ENCODE peak calls at places on chromosome 19, in eight cellular contexts. One of them, this sample, is unnamed.

GRCh38 chr19:38047641-38048040 is 140.6 kb downstream of the SIPA1L3 start:
- DNase-seq in transverse colon: no peak
- DNase-seq in tibial nerve: no peak
- DNase-seq in ovary: no peak
- DNase-seq in A549: no peak
- DNase-seq in H1: peak; percentile 56
- DNase-seq in SK-N-SH: no peak
- DNase-seq in stomach: no peak
- DNase-seq in this sample: no peak

GRCh38 chr19:16896098-16896912 is 7.5 kb downstream of the F2RL3 start:
- DNase-seq in SK-N-SH: no peak
- DNase-seq in H1: peak; percentile 80
- DNase-seq in ovary: peak; percentile 55
- DNase-seq in stomach: no peak
- DNase-seq in tibial nerve: no peak
- DNase-seq in A549: no peak
- DNase-seq in transverse colon: peak; percentile 37
- DNase-seq in this sample: no peak

GRCh38 chr19:43524922-43525835 is 1.8 kb downstream of the ETHE1 start:
- DNase-seq in A549: peak; percentile 71
- DNase-seq in stomach: peak; percentile 65
- DNase-seq in transverse colon: peak; percentile 87
- DNase-seq in tibial nerve: peak; percentile 58
- DNase-seq in SK-N-SH: no peak
- DNase-seq in H1: peak; percentile 63
- DNase-seq in ovary: peak; percentile 57
- DNase-seq in this sample: peak; percentile 75

GRCh38 chr19:15417699-15418098 is 1.1 kb downstream of the AKAP8L start:
- DNase-seq in A549: no peak
- DNase-seq in stomach: no peak
- DNase-seq in transverse colon: no peak
- DNase-seq in H1: no peak
- DNase-seq in tibial nerve: no peak
- DNase-seq in SK-N-SH: no peak
- DNase-seq in ovary: no peak
- DNase-seq in this sample: no peak

GRCh38 chr19:13717194-13717643 is 47.1 kb upstream of the MRI1 start:
- DNase-seq in SK-N-SH: no peak
- DNase-seq in stomach: no peak
- DNase-seq in transverse colon: no peak
- DNase-seq in tibial nerve: no peak
- DNase-seq in A549: no peak
- DNase-seq in ovary: no peak
- DNase-seq in H1: no peak
- DNase-seq in this sample: no peak

GRCh38 chr19:2392366-2392765 is 32.3 kb downstream of the TMPRSS9 start:
- DNase-seq in SK-N-SH: no peak
- DNase-seq in transverse colon: no peak
- DNase-seq in ovary: no peak
- DNase-seq in H1: no peak
- DNase-seq in tibial nerve: no peak
- DNase-seq in stomach: no peak
- DNase-seq in A549: no peak
- DNase-seq in this sample: no peak

GRCh38 chr19:53989600-53990533 is 1.6 kb upstream of the CACNG6 start:
- DNase-seq in A549: peak; percentile 57
- DNase-seq in SK-N-SH: no peak
- DNase-seq in H1: no peak
- DNase-seq in ovary: no peak
- DNase-seq in tibial nerve: no peak
- DNase-seq in transverse colon: no peak
- DNase-seq in stomach: no peak
- DNase-seq in this sample: no peak

GRCh38 chr19:750640-751423 is at the start of gene MISP:
- DNase-seq in transverse colon: peak; percentile 95
- DNase-seq in stomach: peak; percentile 84
- DNase-seq in tibial nerve: no peak
- DNase-seq in H1: no peak
- DNase-seq in A549: peak; percentile 41
- DNase-seq in ovary: no peak
- DNase-seq in SK-N-SH: no peak
- DNase-seq in this sample: no peak

GRCh38 chr19:4742717-4743646 is 19.3 kb upstream of the DPP9 start:
- DNase-seq in stomach: no peak
- DNase-seq in SK-N-SH: peak; percentile 82
- DNase-seq in ovary: no peak
- DNase-seq in A549: no peak
- DNase-seq in H1: peak; percentile 69
- DNase-seq in transverse colon: no peak
- DNase-seq in tibial nerve: no peak
- DNase-seq in this sample: no peak

GRCh38 chr19:40266111-40266510 is 19.0 kb downstream of the AKT2 start:
- DNase-seq in transverse colon: no peak
- DNase-seq in SK-N-SH: no peak
- DNase-seq in ovary: no peak
- DNase-seq in stomach: no peak
- DNase-seq in tibial nerve: no peak
- DNase-seq in H1: no peak
- DNase-seq in A549: no peak
- DNase-seq in this sample: no peak

GRCh38 chr19:57552432-57552831 is 7.2 kb downstream of the ZNF550 start:
- DNase-seq in A549: no peak
- DNase-seq in transverse colon: no peak
- DNase-seq in stomach: no peak
- DNase-seq in SK-N-SH: no peak
- DNase-seq in tibial nerve: no peak
- DNase-seq in H1: no peak
- DNase-seq in ovary: no peak
- DNase-seq in this sample: no peak

GRCh38 chr19:17993076-17993813 is 14.7 kb upstream of the ARRDC2 start:
- DNase-seq in ovary: no peak
- DNase-seq in A549: no peak
- DNase-seq in transverse colon: no peak
- DNase-seq in stomach: no peak
- DNase-seq in H1: no peak
- DNase-seq in tibial nerve: no peak
- DNase-seq in SK-N-SH: no peak
- DNase-seq in this sample: no peak

GRCh38 chr19:11264452-11265176 is 2.3 kb upstream of the DOCK6 start:
- DNase-seq in H1: peak; percentile 63
- DNase-seq in SK-N-SH: no peak
- DNase-seq in tibial nerve: no peak
- DNase-seq in ovary: no peak
- DNase-seq in A549: no peak
- DNase-seq in stomach: peak; percentile 84
- DNase-seq in transverse colon: peak; percentile 88
- DNase-seq in this sample: peak; percentile 74

GRCh38 chr19:40445945-40446784 is 2.0 kb upstream of the SERTAD3 start:
- DNase-seq in tibial nerve: no peak
- DNase-seq in ovary: no peak
- DNase-seq in H1: peak; percentile 50
- DNase-seq in SK-N-SH: no peak
- DNase-seq in A549: no peak
- DNase-seq in stomach: no peak
- DNase-seq in transverse colon: peak; percentile 60
- DNase-seq in this sample: no peak

GRCh38 chr19:11014403-11014911 is 53.6 kb downstream of the SMARCA4 start:
- DNase-seq in A549: peak; percentile 7
- DNase-seq in stomach: no peak
- DNase-seq in transverse colon: no peak
- DNase-seq in tibial nerve: no peak
- DNase-seq in H1: no peak
- DNase-seq in SK-N-SH: peak; percentile 36
- DNase-seq in ovary: no peak
- DNase-seq in this sample: no peak

GRCh38 chr19:7636691-7637373 is at the start of gene STXBP2:
- DNase-seq in ovary: no peak
- DNase-seq in transverse colon: peak; percentile 93
- DNase-seq in H1: peak; percentile 97
- DNase-seq in tibial nerve: peak; percentile 37
- DNase-seq in SK-N-SH: peak; percentile 73
- DNase-seq in stomach: peak; percentile 93
- DNase-seq in A549: peak; percentile 77
- DNase-seq in this sample: no peak

GRCh38 chr19:39752795-39753194 is 15.0 kb upstream of the CLC start:
- DNase-seq in transverse colon: no peak
- DNase-seq in tibial nerve: no peak
- DNase-seq in A549: no peak
- DNase-seq in stomach: no peak
- DNase-seq in SK-N-SH: no peak
- DNase-seq in ovary: no peak
- DNase-seq in H1: no peak
- DNase-seq in this sample: no peak

GRCh38 chr19:33417751-33418150 is 44.2 kb downstream of the CEBPG start:
- DNase-seq in ovary: no peak
- DNase-seq in SK-N-SH: no peak
- DNase-seq in transverse colon: no peak
- DNase-seq in stomach: no peak
- DNase-seq in tibial nerve: no peak
- DNase-seq in H1: no peak
- DNase-seq in A549: no peak
- DNase-seq in this sample: no peak
- H3K4me3 ChIP-seq in ovary: no peak overlapping the region
- H3K4me3 ChIP-seq in SK-N-SH: no peak overlapping the region
- H3K4me3 ChIP-seq in transverse colon: no peak overlapping the region
- H3K4me3 ChIP-seq in stomach: no peak overlapping the region
- H3K4me3 ChIP-seq in tibial nerve: no peak overlapping the region
- H3K4me3 ChIP-seq in H1: no peak overlapping the region
- H3K4me3 ChIP-seq in A549: no peak overlapping the region
- H3K4me3 ChIP-seq in this sample: no peak overlapping the region

GRCh38 chr19:33291623-33292534 is 10.5 kb downstream of the CEBPA start:
- DNase-seq in stomach: no peak
- DNase-seq in H1: no peak
- DNase-seq in A549: no peak
- DNase-seq in transverse colon: peak; percentile 75
- DNase-seq in ovary: no peak
- DNase-seq in SK-N-SH: no peak
- DNase-seq in tibial nerve: no peak
- DNase-seq in this sample: no peak

GRCh38 chr19:33292595-33293254 is 9.6 kb downstream of the CEBPA start:
- DNase-seq in transverse colon: peak; percentile 78
- DNase-seq in SK-N-SH: no peak
- DNase-seq in A549: no peak
- DNase-seq in ovary: no peak
- DNase-seq in stomach: no peak
- DNase-seq in tibial nerve: no peak
- DNase-seq in H1: no peak
- DNase-seq in this sample: no peak

GRCh38 chr19:33290956-33291622 is 11.2 kb downstream of the CEBPA start:
- DNase-seq in ovary: no peak
- DNase-seq in transverse colon: peak; percentile 81
- DNase-seq in SK-N-SH: no peak
- DNase-seq in tibial nerve: no peak
- DNase-seq in stomach: no peak
- DNase-seq in H1: no peak
- DNase-seq in A549: peak; percentile 87
- DNase-seq in this sample: no peak

GRCh38 chr19:33294058-33294798 is 8.1 kb downstream of the CEBPA start:
- DNase-seq in SK-N-SH: no peak
- DNase-seq in H1: no peak
- DNase-seq in transverse colon: no peak
- DNase-seq in ovary: no peak
- DNase-seq in tibial nerve: no peak
- DNase-seq in A549: no peak
- DNase-seq in stomach: no peak
- DNase-seq in this sample: no peak

GRCh38 chr19:33293255-33294057 is 8.9 kb downstream of the CEBPA start:
- DNase-seq in tibial nerve: no peak
- DNase-seq in stomach: no peak
- DNase-seq in H1: no peak
- DNase-seq in SK-N-SH: no peak
- DNase-seq in transverse colon: peak; percentile 54
- DNase-seq in ovary: no peak
- DNase-seq in A549: peak; percentile 94
- DNase-seq in this sample: no peak
- TF ChIP-seq EP300 in tibial nerve: no peak
- TF ChIP-seq EP300 in stomach: no peak
- TF ChIP-seq EP300 in H1: no peak
- TF ChIP-seq EP300 in SK-N-SH: no peak
- TF ChIP-seq EP300 in transverse colon: no peak
- TF ChIP-seq EP300 in ovary: no peak
- TF ChIP-seq EP300 in A549: peak; percentile 74
- TF ChIP-seq EP300 in this sample: no peak

DNA sequence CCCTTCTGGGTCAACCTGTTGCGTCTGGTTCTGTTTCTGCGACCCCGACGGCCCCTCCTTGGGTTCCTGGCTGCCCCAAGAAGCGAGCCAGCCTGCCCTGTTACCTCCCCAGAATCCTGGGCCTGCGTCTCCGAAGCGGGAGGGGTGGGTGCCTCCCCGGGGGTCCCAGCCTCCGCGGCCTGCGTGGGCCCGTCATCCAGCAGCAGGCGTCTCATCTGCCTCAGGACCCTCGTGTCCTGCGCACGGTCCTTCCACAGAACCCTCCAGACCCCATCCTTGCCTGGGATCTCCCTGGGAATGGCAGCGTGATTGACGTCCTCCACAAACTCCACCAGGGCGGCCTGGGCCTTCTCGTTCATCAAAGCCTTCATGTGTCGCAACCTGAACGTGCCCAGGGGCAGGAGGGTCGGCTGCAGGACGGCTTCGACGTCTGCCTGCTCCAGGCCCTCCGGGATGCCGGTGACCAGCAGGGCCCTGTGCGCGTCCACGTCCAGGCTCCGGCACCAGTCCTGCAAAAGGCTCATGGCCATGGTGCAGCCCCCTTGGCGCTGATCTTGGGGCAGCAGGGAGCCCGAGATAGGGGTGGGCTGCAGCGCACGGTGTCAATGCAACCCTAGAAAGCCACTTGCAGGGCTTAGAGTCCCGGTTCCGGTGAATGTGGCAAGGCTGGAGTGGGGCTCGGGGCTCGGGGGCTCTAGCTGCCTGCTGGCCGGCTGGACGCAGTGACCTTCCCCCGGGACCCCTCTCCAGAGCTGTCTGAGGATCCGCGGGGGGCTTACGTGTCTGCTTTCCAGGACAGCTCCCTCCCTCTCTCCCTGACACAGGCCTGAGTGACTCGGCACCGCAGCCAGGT is 505 bp downstream of the PNMA8B start:
- DNase-seq in SK-N-SH: no peak
- DNase-seq in H1: peak; percentile 62
- DNase-seq in tibial nerve: no peak
- DNase-seq in transverse colon: no peak
- DNase-seq in A549: no peak
- DNase-seq in stomach: no peak
- DNase-seq in ovary: no peak
- DNase-seq in this sample: no peak
- H3K4me3 ChIP-seq in SK-N-SH: peak overlapping the region; percentile 57
- H3K4me3 ChIP-seq in H1: peak overlapping the region; percentile 59
- H3K4me3 ChIP-seq in tibial nerve: peak overlapping the region; percentile 26
- H3K4me3 ChIP-seq in transverse colon: peak overlapping the region; percentile 18
- H3K4me3 ChIP-seq in A549: no peak overlapping the region
- H3K4me3 ChIP-seq in stomach: peak overlapping the region; percentile 29
- H3K4me3 ChIP-seq in ovary: peak overlapping the region; percentile 18
- H3K4me3 ChIP-seq in this sample: peak overlapping the region; percentile 53

DNA sequence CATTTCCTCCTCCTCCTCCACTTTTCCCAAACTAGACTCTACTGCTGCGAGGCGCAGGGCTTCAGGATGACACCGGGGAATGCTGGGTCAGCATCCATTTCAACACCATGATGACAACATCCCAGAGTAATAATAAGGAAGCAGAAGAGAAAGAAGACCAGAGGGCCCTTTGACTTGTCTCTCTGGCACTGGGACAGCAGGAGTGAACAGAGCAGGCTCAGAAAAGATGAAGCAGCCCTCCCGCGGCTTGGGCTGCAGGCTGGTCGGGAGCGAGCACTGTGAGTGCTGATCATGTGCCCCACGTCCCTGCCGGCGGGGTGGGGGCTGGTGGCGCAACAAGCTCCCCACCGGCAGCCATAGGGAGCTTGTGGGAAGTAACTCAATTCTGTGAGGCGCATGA is 30.5 kb downstream of the RANBP3 start:
- DNase-seq in ovary: no peak
- DNase-seq in stomach: peak; percentile 37
- DNase-seq in tibial nerve: peak; percentile 69
- DNase-seq in H1: no peak
- DNase-seq in transverse colon: peak; percentile 64
- DNase-seq in A549: no peak
- DNase-seq in SK-N-SH: no peak
- DNase-seq in this sample: peak; percentile 94
- TF ChIP-seq EP300 in ovary: no peak
- TF ChIP-seq EP300 in stomach: no peak
- TF ChIP-seq EP300 in tibial nerve: no peak
- TF ChIP-seq EP300 in H1: no peak
- TF ChIP-seq EP300 in transverse colon: no peak
- TF ChIP-seq EP300 in A549: no peak
- TF ChIP-seq EP300 in SK-N-SH: no peak
- TF ChIP-seq EP300 in this sample: peak; percentile 6

This sample was measured in sigmoid colon.